ENCODE peak calls at places on chromosomes 16 and 17, in seven cellular contexts. One of them, this sample, is unnamed.

GRCh38 chr16:46911038-46911437 is 26.9 kb downstream of the GPT2 start:
- DNase-seq in fibroblast of the conjunctiva: no peak
- DNase-seq in brain microvascular endothelial cell: no peak
- DNase-seq in stomach: no peak
- DNase-seq in ascending aorta: no peak
- DNase-seq in NCI-H345: no peak
- DNase-seq in GM12892: no peak
- DNase-seq in this sample: no peak

GRCh38 chr17:35804658-35805192 is 4.6 kb upstream of the TAF15 start:
- DNase-seq in fibroblast of the conjunctiva: peak; percentile 94
- DNase-seq in brain microvascular endothelial cell: peak; percentile 86
- DNase-seq in stomach: peak; percentile 44
- DNase-seq in ascending aorta: peak; percentile 78
- DNase-seq in NCI-H345: peak; percentile 77
- DNase-seq in GM12892: peak; percentile 57
- DNase-seq in this sample: no peak

GRCh38 chr16:67504190-67505021 is 21.1 kb upstream of the AGRP start:
- DNase-seq in fibroblast of the conjunctiva: no peak
- DNase-seq in brain microvascular endothelial cell: no peak
- DNase-seq in stomach: no peak
- DNase-seq in ascending aorta: no peak
- DNase-seq in NCI-H345: no peak
- DNase-seq in GM12892: peak; percentile 57
- DNase-seq in this sample: no peak

GRCh38 chr16:29825145-29826044 is 5.1 kb downstream of the MVP start:
- DNase-seq in fibroblast of the conjunctiva: peak; percentile 67
- DNase-seq in brain microvascular endothelial cell: peak; percentile 69
- DNase-seq in stomach: no peak
- DNase-seq in ascending aorta: no peak
- DNase-seq in NCI-H345: no peak
- DNase-seq in GM12892: peak; percentile 72
- DNase-seq in this sample: no peak

GRCh38 chr17:28849281-28849680 is 5.5 kb upstream of the ERAL1 start:
- DNase-seq in fibroblast of the conjunctiva: no peak
- DNase-seq in brain microvascular endothelial cell: no peak
- DNase-seq in stomach: no peak
- DNase-seq in ascending aorta: no peak
- DNase-seq in NCI-H345: no peak
- DNase-seq in GM12892: no peak
- DNase-seq in this sample: no peak

GRCh38 chr17:59435238-59435637 is 103.8 kb downstream of the YPEL2 start:
- DNase-seq in fibroblast of the conjunctiva: peak; percentile 79
- DNase-seq in brain microvascular endothelial cell: peak; percentile 75
- DNase-seq in stomach: no peak
- DNase-seq in ascending aorta: no peak
- DNase-seq in NCI-H345: no peak
- DNase-seq in GM12892: no peak
- DNase-seq in this sample: no peak

GRCh38 chr17:27354491-27355081 is 60.7 kb downstream of the WSB1 start:
- DNase-seq in fibroblast of the conjunctiva: no peak
- DNase-seq in brain microvascular endothelial cell: no peak
- DNase-seq in stomach: no peak
- DNase-seq in ascending aorta: peak; percentile 43
- DNase-seq in NCI-H345: no peak
- DNase-seq in GM12892: no peak
- DNase-seq in this sample: no peak

GRCh38 chr16:3695610-3696369 is 21.5 kb downstream of the TRAP1 start:
- DNase-seq in fibroblast of the conjunctiva: no peak
- DNase-seq in brain microvascular endothelial cell: no peak
- DNase-seq in stomach: peak; percentile 63
- DNase-seq in ascending aorta: no peak
- DNase-seq in NCI-H345: no peak
- DNase-seq in GM12892: no peak
- DNase-seq in this sample: no peak

GRCh38 chr17:10119203-10120112 is 78.9 kb downstream of the GAS7 start:
- DNase-seq in fibroblast of the conjunctiva: no peak
- DNase-seq in brain microvascular endothelial cell: no peak
- DNase-seq in stomach: peak; percentile 49
- DNase-seq in ascending aorta: no peak
- DNase-seq in NCI-H345: no peak
- DNase-seq in GM12892: no peak
- DNase-seq in this sample: no peak

GRCh38 chr17:27381007-27381501 is 75.2 kb upstream of the KSR1 start:
- DNase-seq in fibroblast of the conjunctiva: no peak
- DNase-seq in brain microvascular endothelial cell: peak; percentile 34
- DNase-seq in stomach: peak; percentile 63
- DNase-seq in ascending aorta: peak; percentile 80
- DNase-seq in NCI-H345: peak; percentile 84
- DNase-seq in GM12892: peak; percentile 86
- DNase-seq in this sample: no peak

GRCh38 chr17:60604686-60605334 is 4.8 kb downstream of the PPM1D start:
- DNase-seq in fibroblast of the conjunctiva: no peak
- DNase-seq in brain microvascular endothelial cell: peak; percentile 37
- DNase-seq in stomach: no peak
- DNase-seq in ascending aorta: peak; percentile 86
- DNase-seq in NCI-H345: no peak
- DNase-seq in GM12892: no peak
- DNase-seq in this sample: peak; percentile 7

GRCh38 chr16:87602821-87603683 is 744 bp downstream of the JPH3 start:
- DNase-seq in fibroblast of the conjunctiva: no peak
- DNase-seq in brain microvascular endothelial cell: no peak
- DNase-seq in stomach: no peak
- DNase-seq in ascending aorta: no peak
- DNase-seq in NCI-H345: no peak
- DNase-seq in GM12892: no peak
- DNase-seq in this sample: no peak

GRCh38 chr16:13936596-13937081 is 16.7 kb downstream of the ERCC4 start:
- DNase-seq in fibroblast of the conjunctiva: peak; percentile 67
- DNase-seq in brain microvascular endothelial cell: peak; percentile 43
- DNase-seq in stomach: no peak
- DNase-seq in ascending aorta: no peak
- DNase-seq in NCI-H345: no peak
- DNase-seq in GM12892: no peak
- DNase-seq in this sample: no peak

GRCh38 chr17:44086364-44087311 is 16.1 kb downstream of the G6PC3 start:
- DNase-seq in fibroblast of the conjunctiva: peak; percentile 83
- DNase-seq in brain microvascular endothelial cell: peak; percentile 96
- DNase-seq in stomach: no peak
- DNase-seq in ascending aorta: no peak
- DNase-seq in NCI-H345: peak; percentile 73
- DNase-seq in GM12892: no peak
- DNase-seq in this sample: peak; percentile 62

GRCh38 chr17:49842846-49843245 is 5.0 kb downstream of the TAC4 start:
- DNase-seq in fibroblast of the conjunctiva: no peak
- DNase-seq in brain microvascular endothelial cell: no peak
- DNase-seq in stomach: no peak
- DNase-seq in ascending aorta: no peak
- DNase-seq in NCI-H345: no peak
- DNase-seq in GM12892: no peak
- DNase-seq in this sample: no peak

GRCh38 chr16:66120656-66121055 is 245.8 kb upstream of the CDH5 start:
- DNase-seq in fibroblast of the conjunctiva: no peak
- DNase-seq in brain microvascular endothelial cell: no peak
- DNase-seq in stomach: no peak
- DNase-seq in ascending aorta: no peak
- DNase-seq in NCI-H345: no peak
- DNase-seq in GM12892: no peak
- DNase-seq in this sample: no peak

GRCh38 chr16:81465375-81465943 is 20.9 kb downstream of the CMIP start:
- DNase-seq in fibroblast of the conjunctiva: no peak
- DNase-seq in brain microvascular endothelial cell: no peak
- DNase-seq in stomach: no peak
- DNase-seq in ascending aorta: no peak
- DNase-seq in NCI-H345: no peak
- DNase-seq in GM12892: no peak
- DNase-seq in this sample: no peak

GRCh38 chr16:20995711-20996110 is 95.1 kb downstream of the LYRM1 start:
- DNase-seq in fibroblast of the conjunctiva: no peak
- DNase-seq in brain microvascular endothelial cell: no peak
- DNase-seq in stomach: no peak
- DNase-seq in ascending aorta: no peak
- DNase-seq in NCI-H345: no peak
- DNase-seq in GM12892: no peak
- DNase-seq in this sample: no peak

GRCh38 chr17:81509687-81510523 is 2.7 kb downstream of the ACTG1 start:
- DNase-seq in fibroblast of the conjunctiva: no peak
- DNase-seq in brain microvascular endothelial cell: no peak
- DNase-seq in stomach: no peak
- DNase-seq in ascending aorta: no peak
- DNase-seq in NCI-H345: no peak
- DNase-seq in GM12892: no peak
- DNase-seq in this sample: no peak

GRCh38 chr17:82917656-82918345 is 78.0 kb upstream of the ZNF750 start:
- DNase-seq in fibroblast of the conjunctiva: no peak
- DNase-seq in brain microvascular endothelial cell: peak; percentile 33
- DNase-seq in stomach: no peak
- DNase-seq in ascending aorta: no peak
- DNase-seq in NCI-H345: no peak
- DNase-seq in GM12892: no peak
- DNase-seq in this sample: no peak

GRCh38 chr17:42865638-42866094 is 14.7 kb downstream of the AOC3 start:
- DNase-seq in fibroblast of the conjunctiva: no peak
- DNase-seq in brain microvascular endothelial cell: no peak
- DNase-seq in stomach: no peak
- DNase-seq in ascending aorta: no peak
- DNase-seq in NCI-H345: no peak
- DNase-seq in GM12892: no peak
- DNase-seq in this sample: no peak

GRCh38 chr17:57448288-57449283 is 192.3 kb downstream of the MSI2 start:
- DNase-seq in fibroblast of the conjunctiva: no peak
- DNase-seq in brain microvascular endothelial cell: no peak
- DNase-seq in stomach: no peak
- DNase-seq in ascending aorta: no peak
- DNase-seq in NCI-H345: no peak
- DNase-seq in GM12892: no peak
- DNase-seq in this sample: no peak

GRCh38 chr17:51764387-51764971 is 394.0 kb downstream of the CA10 start:
- DNase-seq in fibroblast of the conjunctiva: peak; percentile 49
- DNase-seq in brain microvascular endothelial cell: peak; percentile 35
- DNase-seq in stomach: peak; percentile 41
- DNase-seq in ascending aorta: no peak
- DNase-seq in NCI-H345: peak; percentile 82
- DNase-seq in GM12892: peak; percentile 21
- DNase-seq in this sample: peak; percentile 2

GRCh38 chr17:78114831-78115723 is 13.5 kb downstream of the TMC6 start:
- DNase-seq in fibroblast of the conjunctiva: no peak
- DNase-seq in brain microvascular endothelial cell: no peak
- DNase-seq in stomach: no peak
- DNase-seq in ascending aorta: no peak
- DNase-seq in NCI-H345: no peak
- DNase-seq in GM12892: no peak
- DNase-seq in this sample: no peak

GRCh38 chr17:44205962-44206824 is 6.5 kb upstream of the ATXN7L3 start:
- DNase-seq in fibroblast of the conjunctiva: no peak
- DNase-seq in brain microvascular endothelial cell: no peak
- DNase-seq in stomach: no peak
- DNase-seq in ascending aorta: no peak
- DNase-seq in NCI-H345: no peak
- DNase-seq in GM12892: no peak
- DNase-seq in this sample: no peak

GRCh38 chr16:68744744-68745280 is 7.7 kb downstream of the CDH1 start:
- DNase-seq in fibroblast of the conjunctiva: no peak
- DNase-seq in brain microvascular endothelial cell: peak; percentile 6
- DNase-seq in stomach: peak; percentile 89
- DNase-seq in ascending aorta: no peak
- DNase-seq in NCI-H345: peak; percentile 95
- DNase-seq in GM12892: no peak
- DNase-seq in this sample: no peak

GRCh38 chr17:36095992-36096391 is 6.0 kb upstream of the CCL3 start:
- DNase-seq in fibroblast of the conjunctiva: no peak
- DNase-seq in brain microvascular endothelial cell: no peak
- DNase-seq in stomach: no peak
- DNase-seq in ascending aorta: no peak
- DNase-seq in NCI-H345: no peak
- DNase-seq in GM12892: no peak
- DNase-seq in this sample: no peak

GRCh38 chr16:89534147-89534788 is 26.1 kb downstream of the SPG7 start:
- DNase-seq in fibroblast of the conjunctiva: peak; percentile 23
- DNase-seq in brain microvascular endothelial cell: no peak
- DNase-seq in stomach: no peak
- DNase-seq in ascending aorta: no peak
- DNase-seq in NCI-H345: no peak
- DNase-seq in GM12892: no peak
- DNase-seq in this sample: no peak

GRCh38 chr17:35099929-35100328 is 19.7 kb downstream of the RAD51D start:
- DNase-seq in fibroblast of the conjunctiva: no peak
- DNase-seq in brain microvascular endothelial cell: no peak
- DNase-seq in stomach: no peak
- DNase-seq in ascending aorta: no peak
- DNase-seq in NCI-H345: no peak
- DNase-seq in GM12892: no peak
- DNase-seq in this sample: no peak

GRCh38 chr16:81778861-81779539 is at the start of gene PLCG2:
- DNase-seq in fibroblast of the conjunctiva: no peak
- DNase-seq in brain microvascular endothelial cell: peak; percentile 19
- DNase-seq in stomach: peak; percentile 82
- DNase-seq in ascending aorta: peak; percentile 72
- DNase-seq in NCI-H345: peak; percentile 48
- DNase-seq in GM12892: peak; percentile 82
- DNase-seq in this sample: no peak

GRCh38 chr17:77741109-77741508 is 217.4 kb upstream of the TNRC6C start:
- DNase-seq in fibroblast of the conjunctiva: no peak
- DNase-seq in brain microvascular endothelial cell: no peak
- DNase-seq in stomach: no peak
- DNase-seq in ascending aorta: peak; percentile 15
- DNase-seq in NCI-H345: no peak
- DNase-seq in GM12892: no peak
- DNase-seq in this sample: no peak

GRCh38 chr16:80509872-80510271 is 30.9 kb upstream of the DYNLRB2 start:
- DNase-seq in fibroblast of the conjunctiva: no peak
- DNase-seq in brain microvascular endothelial cell: no peak
- DNase-seq in stomach: no peak
- DNase-seq in ascending aorta: no peak
- DNase-seq in NCI-H345: no peak
- DNase-seq in GM12892: no peak
- DNase-seq in this sample: no peak

GRCh38 chr16:17836868-17837602 is 366.3 kb upstream of the XYLT1 start:
- DNase-seq in fibroblast of the conjunctiva: peak; percentile 53
- DNase-seq in brain microvascular endothelial cell: peak; percentile 98
- DNase-seq in stomach: no peak
- DNase-seq in ascending aorta: no peak
- DNase-seq in NCI-H345: no peak
- DNase-seq in GM12892: no peak
- DNase-seq in this sample: peak; percentile 28

GRCh38 chr17:82314012-82314720 is 3.2 kb downstream of the CD7 start:
- DNase-seq in fibroblast of the conjunctiva: no peak
- DNase-seq in brain microvascular endothelial cell: no peak
- DNase-seq in stomach: no peak
- DNase-seq in ascending aorta: no peak
- DNase-seq in NCI-H345: no peak
- DNase-seq in GM12892: peak; percentile 38
- DNase-seq in this sample: no peak

GRCh38 chr16:1989826-1990335 is at the start of gene SYNGR3:
- DNase-seq in fibroblast of the conjunctiva: no peak
- DNase-seq in brain microvascular endothelial cell: no peak
- DNase-seq in stomach: no peak
- DNase-seq in ascending aorta: no peak
- DNase-seq in NCI-H345: no peak
- DNase-seq in GM12892: no peak
- DNase-seq in this sample: no peak

GRCh38 chr16:86016201-86016965 is 117.4 kb downstream of the IRF8 start:
- DNase-seq in fibroblast of the conjunctiva: peak; percentile 47
- DNase-seq in brain microvascular endothelial cell: peak; percentile 34
- DNase-seq in stomach: no peak
- DNase-seq in ascending aorta: no peak
- DNase-seq in NCI-H345: peak; percentile 25
- DNase-seq in GM12892: no peak
- DNase-seq in this sample: no peak

GRCh38 chr17:40062347-40063033 is at the start of gene THRA:
- DNase-seq in fibroblast of the conjunctiva: no peak
- DNase-seq in brain microvascular endothelial cell: no peak
- DNase-seq in stomach: peak; percentile 78
- DNase-seq in ascending aorta: peak; percentile 83
- DNase-seq in NCI-H345: peak; percentile 55
- DNase-seq in GM12892: peak; percentile 84
- DNase-seq in this sample: no peak